ENCODE peak calls at places on chromosomes 2 and 18, in eight cellular contexts. D is HCT116, R is K562, P is HepG2, L is A549, T is endothelial cell of umbilical vein, N is GM12878, V is H1. B is an unnamed sample.

GRCh38 chr2:10933700-10934225 is 22.0 kb downstream of the KCNF1 start:
- DNase-seq in T (no peak), L (no peak), D (no peak), V (no peak), P (no peak), N (no peak), R (no peak), B (no peak)

GRCh38 chr2:134218928-134219707 is 34.8 kb upstream of the MGAT5 start:
- DNase-seq in N (no peak), D (no peak), V (no peak), R (no peak), L (no peak), T (no peak), P (no peak), B (peak)

GRCh38 chr18:48300463-48300961 is 108.7 kb downstream of the ZBTB7C start:
- DNase-seq in V (no peak), R (peak), T (no peak), N (no peak), P (no peak), D (no peak), L (no peak), B (peak)

GRCh38 chr18:76052196-76052595 is 442.8 kb downstream of the ZNF516 start:
- DNase-seq in T (no peak), R (no peak), V (no peak), L (no peak), P (no peak), D (no peak), N (no peak), B (no peak)

GRCh38 chr18:58253318-58253717 is 209.3 kb downstream of the NEDD4L start:
- DNase-seq in R (no peak), L (no peak), P (no peak), V (no peak), N (no peak), T (no peak), D (no peak), B (no peak)

GRCh38 chr2:118371500-118371899 is 283.2 kb downstream of the INSIG2 start:
- DNase-seq in D (peak), T (no peak), V (peak), N (no peak), P (peak), R (peak), L (peak), B (peak)

GRCh38 chr2:109164739-109165221 is 35.8 kb downstream of the SH3RF3 start:
- DNase-seq in L (no peak), P (no peak), V (no peak), T (peak), D (no peak), N (no peak), R (no peak), B (peak)

GRCh38 chr2:218962859-218963492 is 3.5 kb downstream of the CDK5R2 start:
- DNase-seq in D (peak), P (peak), V (peak), N (no peak), R (peak), T (no peak), L (peak), B (peak)

GRCh38 chr18:58495202-58495601 is 133.7 kb downstream of the ALPK2 start:
- DNase-seq in P (no peak), T (no peak), D (no peak), L (no peak), N (no peak), R (no peak), V (no peak), B (no peak)

GRCh38 chr18:58615150-58616132 is 13.4 kb downstream of the ALPK2 start:
- DNase-seq in L (no peak), T (no peak), R (no peak), V (no peak), D (no peak), N (peak), P (no peak), B (no peak)

GRCh38 chr2:20646446-20646845 is 4.5 kb downstream of the HS1BP3 start:
- DNase-seq in R (no peak), L (no peak), V (no peak), T (no peak), N (no peak), D (no peak), P (no peak), B (no peak)

GRCh38 chr2:48346124-48346536 is 183.8 kb upstream of the STON1 start:
- DNase-seq in P (peak), L (no peak), T (peak), V (no peak), R (no peak), N (no peak), D (no peak), B (no peak)

GRCh38 chr2:105134076-105134475 is 96.2 kb downstream of the MRPS9 start:
- DNase-seq in T (no peak), L (no peak), D (no peak), N (no peak), V (no peak), R (no peak), P (no peak), B (no peak)

GRCh38 chr2:72947947-72948346 is 30.6 kb downstream of the EMX1 start:
- DNase-seq in V (no peak), T (no peak), D (no peak), P (no peak), R (no peak), L (no peak), N (no peak), B (no peak)

GRCh38 chr2:20604957-20605381 is 45.9 kb downstream of the HS1BP3 start:
- DNase-seq in P (no peak), D (no peak), R (no peak), T (peak), N (no peak), L (no peak), V (no peak), B (no peak)

GRCh38 chr2:2184549-2185249 is 146.4 kb downstream of the MYT1L start:
- DNase-seq in D (no peak), V (no peak), P (no peak), L (no peak), R (no peak), N (no peak), T (no peak), B (no peak)

GRCh38 chr2:235066895-235067294 is 115.1 kb downstream of the SH3BP4 start:
- DNase-seq in V (no peak), R (no peak), N (no peak), P (no peak), L (no peak), T (no peak), D (no peak), B (no peak)

GRCh38 chr2:223644116-223644515 is 42.0 kb upstream of the SCG2 start:
- DNase-seq in P (no peak), L (no peak), N (no peak), T (peak), D (no peak), R (no peak), V (no peak), B (no peak)

GRCh38 chr18:8011906-8012305 is 444.8 kb downstream of the PTPRM start:
- DNase-seq in T (no peak), N (no peak), R (no peak), P (no peak), D (no peak), L (no peak), V (no peak), B (peak)

GRCh38 chr2:233422050-233422639 is 67.9 kb downstream of the DGKD start:
- DNase-seq in T (no peak), R (peak), P (no peak), L (peak), N (peak), V (no peak), D (no peak), B (no peak)

GRCh38 chr2:119753930-119754321 is 5.8 kb upstream of the PTPN4 start:
- DNase-seq in P (no peak), N (no peak), T (no peak), D (no peak), R (no peak), L (no peak), V (no peak), B (peak)

GRCh38 chr2:68251855-68252406 is 401 bp downstream of the PPP3R1 start:
- DNase-seq in R (peak), D (no peak), N (no peak), L (no peak), P (no peak), V (no peak), T (peak), B (no peak)

GRCh38 chr2:4110273-4110672 is 406.9 kb downstream of the DCDC2C start:
- DNase-seq in R (no peak), D (no peak), N (no peak), T (no peak), L (no peak), P (no peak), V (no peak), B (no peak)
- TF ChIP-seq MAX in R (no peak), D (no peak), N (no peak), T (no peak), L (no peak), P (no peak), V (no peak), B (no peak)

DNA sequence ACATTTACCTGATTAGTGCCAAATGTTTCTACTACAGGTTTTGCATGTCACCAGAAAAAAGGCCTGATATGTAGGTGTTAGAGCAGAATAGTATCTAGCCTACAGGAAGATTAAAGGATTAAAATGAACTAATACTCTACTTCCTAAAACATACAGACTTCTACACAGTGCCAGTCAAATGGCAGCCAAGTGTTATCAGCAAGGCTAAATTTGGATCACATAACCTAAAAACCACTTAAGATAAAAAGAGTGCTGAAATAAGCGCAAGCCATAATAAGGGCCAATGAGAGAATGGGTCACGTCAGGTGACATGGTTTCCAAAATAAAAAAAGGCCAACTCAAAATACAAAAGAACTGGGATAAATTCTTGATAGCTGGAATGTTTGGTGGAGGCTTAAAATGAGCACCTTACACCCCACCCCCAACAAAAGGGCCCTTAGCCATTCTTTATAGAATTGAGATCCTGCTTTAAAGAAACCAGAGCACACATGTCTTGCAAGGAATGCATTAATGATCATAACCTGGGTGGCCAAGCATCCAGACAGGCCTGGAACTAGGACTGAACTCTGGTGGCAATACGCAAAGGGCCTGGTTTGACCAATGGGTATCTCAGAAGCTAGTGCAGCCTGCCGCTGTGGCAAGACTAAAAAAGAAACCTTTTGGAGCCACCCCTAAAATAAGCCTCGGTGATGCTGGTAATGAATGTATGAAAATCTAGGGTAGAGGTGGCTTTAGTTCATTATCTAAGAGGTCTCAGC is 32.4 kb downstream of the IRS1 start:
- DNase-seq in D (no peak), P (no peak), V (no peak), T (no peak), N (no peak), L (no peak), R (no peak), B (no peak)
- TF ChIP-seq POLR2A in D (no peak), P (no peak), V (no peak), T (no peak), N (no peak), L (no peak), R (no peak), B (no peak)

DNA sequence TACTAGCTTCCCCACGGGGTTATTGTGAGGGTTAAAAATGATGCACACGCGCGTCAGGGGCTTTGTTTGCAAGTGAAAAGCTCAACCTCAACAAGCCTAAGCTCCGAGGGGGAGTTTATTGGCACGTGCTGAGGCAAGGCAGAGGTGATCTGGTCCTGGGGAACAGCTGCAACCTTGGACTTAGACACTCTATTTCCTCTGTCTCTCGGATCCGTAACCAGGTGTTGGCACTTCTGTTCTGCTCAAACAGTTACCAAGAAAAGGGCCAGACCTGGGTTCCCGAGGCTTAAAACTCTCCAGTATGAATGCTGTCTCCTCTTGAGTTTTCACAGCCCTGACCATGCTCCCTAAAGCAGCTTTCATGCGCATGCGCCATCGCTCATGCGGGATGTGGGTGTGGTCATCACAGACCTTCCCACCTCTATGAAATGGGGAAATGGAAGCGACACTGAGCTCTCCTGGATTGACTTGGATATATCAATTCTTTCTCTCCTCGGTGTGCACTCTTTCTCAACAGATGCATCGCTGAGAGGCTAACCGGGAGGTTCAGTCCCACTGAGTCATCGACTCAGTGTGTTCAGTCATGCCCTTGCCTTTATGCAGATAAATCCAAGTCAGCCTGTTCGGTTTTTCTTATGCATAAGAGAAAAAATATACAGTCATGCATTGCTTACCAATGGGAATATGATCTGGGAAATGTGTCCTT is 19.9 kb upstream of the RAB31 start:
- DNase-seq in V (no peak), D (no peak), P (no peak), N (no peak), T (no peak), R (peak), L (no peak), B (no peak)
- TF ChIP-seq MAX in V (peak), D (no peak), P (no peak), N (no peak), T (no peak), R (peak), L (no peak), B (no peak)

GRCh38 chr2:195657634-195658540 is 861 bp downstream of the SLC39A10 start:
- DNase-seq in N (no peak), R (peak), L (peak), P (peak), D (no peak), T (peak), V (no peak), B (peak)
- TF ChIP-seq POLR2A in N (peak), R (peak), L (no peak), P (peak), D (no peak), T (no peak), V (peak), B (peak)

GRCh38 chr2:112201706-112202430 is 53.0 kb downstream of the ZC3H8 start:
- DNase-seq in N (no peak), R (no peak), T (peak), P (no peak), V (no peak), D (no peak), L (no peak), B (no peak)

GRCh38 chr2:112199188-112199587 is 55.7 kb downstream of the ZC3H8 start:
- DNase-seq in P (no peak), L (no peak), V (no peak), T (no peak), D (no peak), N (no peak), R (no peak), B (no peak)

GRCh38 chr2:112198780-112199179 is 56.1 kb downstream of the ZC3H8 start:
- DNase-seq in V (no peak), P (no peak), D (no peak), L (no peak), N (no peak), T (peak), R (no peak), B (no peak)

DNA sequence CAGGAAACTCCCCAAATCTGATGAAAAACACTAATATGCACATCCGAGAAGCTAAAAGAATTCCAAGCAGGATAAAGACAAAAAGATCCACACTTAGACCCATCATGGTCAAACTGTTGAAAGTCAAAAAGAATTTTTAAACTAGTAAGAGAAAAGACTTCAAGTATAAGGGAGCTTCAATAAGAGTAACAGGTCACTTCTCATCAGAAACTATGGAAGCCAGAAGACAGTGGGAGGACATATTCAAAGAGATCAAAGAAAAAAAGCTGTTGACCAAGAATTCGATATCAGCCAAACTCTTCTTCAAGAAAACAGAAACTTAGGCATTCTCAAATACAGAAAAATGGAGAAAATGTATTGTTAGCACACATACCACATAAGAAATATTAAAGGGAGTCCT is 50.4 kb downstream of the ZC3H8 start:
- DNase-seq in V (no peak), N (no peak), R (no peak), D (peak), T (peak), P (peak), L (no peak), B (peak)
- TF ChIP-seq MAX in V (no peak), N (no peak), R (no peak), D (no peak), T (no peak), P (no peak), L (no peak), B (no peak)

GRCh38 chr18:137327-137726 is 21.0 kb upstream of the USP14 start:
- DNase-seq in L (no peak), P (no peak), D (no peak), N (no peak), R (no peak), T (no peak), V (no peak), B (no peak)
- TF ChIP-seq POLR2A in L (no peak), P (no peak), D (no peak), N (no peak), R (no peak), T (no peak), V (no peak), B (no peak)

GRCh38 chr18:50189160-50189559 is 5.8 kb downstream of the MYO5B start:
- DNase-seq in N (peak), P (no peak), L (no peak), R (no peak), V (no peak), T (no peak), D (no peak), B (no peak)

GRCh38 chr18:50188652-50189051 is 6.3 kb downstream of the MYO5B start:
- DNase-seq in D (no peak), N (no peak), V (no peak), L (no peak), P (no peak), R (no peak), T (no peak), B (no peak)

GRCh38 chr18:50187659-50188058 is 7.3 kb downstream of the MYO5B start:
- DNase-seq in L (no peak), V (no peak), T (no peak), N (no peak), D (no peak), R (no peak), P (no peak), B (no peak)

GRCh38 chr18:50190926-50191325 is 4.0 kb downstream of the MYO5B start:
- DNase-seq in V (no peak), P (no peak), N (no peak), T (no peak), L (no peak), R (no peak), D (no peak), B (no peak)

GRCh38 chr18:50190236-50190635 is 4.7 kb downstream of the MYO5B start:
- DNase-seq in L (no peak), D (no peak), T (no peak), P (peak), V (no peak), N (no peak), R (no peak), B (no peak)
- TF ChIP-seq MAX in L (no peak), D (no peak), T (no peak), P (no peak), V (no peak), N (no peak), R (no peak), B (no peak)

GRCh38 chr2:112277591-112278220 is 2.3 kb downstream of the ZC3H6 start:
- DNase-seq in R (no peak), N (no peak), L (no peak), V (no peak), T (no peak), P (no peak), D (no peak), B (no peak)

GRCh38 chr2:112273349-112273748 is 2.0 kb upstream of the ZC3H6 start:
- DNase-seq in T (no peak), P (no peak), V (no peak), R (no peak), D (no peak), L (no peak), N (no peak), B (no peak)

GRCh38 chr2:112276954-112277353 is 1.6 kb downstream of the ZC3H6 start:
- DNase-seq in N (no peak), V (no peak), P (no peak), D (no peak), R (no peak), L (no peak), T (no peak), B (no peak)

GRCh38 chr2:112275887-112276773 is 733 bp downstream of the ZC3H6 start:
- DNase-seq in R (peak), L (peak), V (peak), N (no peak), D (peak), T (peak), P (peak), B (peak)

GRCh38 chr2:112275314-112275886 is at the start of gene ZC3H6:
- DNase-seq in D (peak), V (peak), T (peak), N (peak), P (peak), L (peak), R (peak), B (peak)
- TF ChIP-seq POLR2A in D (peak), V (peak), T (peak), N (peak), P (peak), L (peak), R (peak), B (peak)